ENCODE peak calls at places on chromosomes 1 and 21, in seven cellular contexts. K is HFF-Myc, U is AG10803, D is dorsolateral prefrontal cortex, C is cardiac fibroblast, O is fibroblast of lung, R is OCI-LY7. N is an unnamed sample.

GRCh38 chr1:40338745-40339419 is 21.8 kb upstream of the COL9A2 start:
- DNase-seq in K (peak; percentile 32), U (peak; percentile 63), D (peak; percentile 61), C (peak; percentile 86), O (peak; percentile 77), R (peak; percentile 88), N (no peak)

GRCh38 chr1:13763264-13763663 is 63.3 kb downstream of the PRDM2 start:
- DNase-seq in K (no peak), U (no peak), D (no peak), C (no peak), O (no peak), R (no peak), N (no peak)

GRCh38 chr1:6984996-6985395 is 199.7 kb downstream of the CAMTA1 start:
- DNase-seq in K (no peak), U (no peak), D (peak; percentile 35), C (no peak), O (no peak), R (no peak), N (no peak)

GRCh38 chr1:233916706-233917105 is 12.2 kb downstream of the SLC35F3 start:
- DNase-seq in K (no peak), U (no peak), D (no peak), C (no peak), O (no peak), R (no peak), N (no peak)

GRCh38 chr21:42633858-42634257 is 19.6 kb upstream of the PDE9A start:
- DNase-seq in K (no peak), U (no peak), D (no peak), C (no peak), O (no peak), R (no peak), N (no peak)

GRCh38 chr1:157399984-157400382 is 152.3 kb downstream of the FCRL5 start:
- DNase-seq in K (no peak), U (no peak), D (no peak), C (no peak), O (no peak), R (no peak), N (no peak)

GRCh38 chr1:243234978-243235657 is 20.0 kb downstream of the CEP170 start:
- DNase-seq in K (no peak), U (peak; percentile 61), D (no peak), C (peak; percentile 69), O (peak; percentile 89), R (no peak), N (no peak)

GRCh38 chr1:177659259-177659658 is 310.6 kb downstream of the SEC16B start:
- DNase-seq in K (no peak), U (no peak), D (no peak), C (no peak), O (no peak), R (no peak), N (no peak)

GRCh38 chr1:152440635-152441471 is 26.8 kb upstream of the CRNN start:
- DNase-seq in K (peak; percentile 14), U (peak; percentile 75), D (peak; percentile 30), C (peak; percentile 78), O (peak; percentile 65), R (peak; percentile 79), N (no peak)

GRCh38 chr1:234186037-234186688 is 187.1 kb upstream of the COA6 start:
- DNase-seq in K (no peak), U (peak; percentile 18), D (no peak), C (peak; percentile 4), O (peak; percentile 17), R (no peak), N (no peak)

GRCh38 chr1:66176828-66177227 is 357.1 kb upstream of the SGIP1 start:
- DNase-seq in K (no peak), U (no peak), D (no peak), C (no peak), O (no peak), R (no peak), N (no peak)

GRCh38 chr1:181296180-181296579 is 187.1 kb upstream of the CACNA1E start:
- DNase-seq in K (no peak), U (no peak), D (no peak), C (no peak), O (no peak), R (no peak), N (no peak)

GRCh38 chr1:19469004-19469403 is 16.3 kb downstream of the CAPZB start:
- DNase-seq in K (no peak), U (no peak), D (no peak), C (no peak), O (no peak), R (no peak), N (no peak)

GRCh38 chr1:51679435-51679834 is 62.5 kb downstream of the OSBPL9 start:
- DNase-seq in K (no peak), U (peak; percentile 24), D (no peak), C (peak; percentile 69), O (no peak), R (no peak), N (no peak)

DNA sequence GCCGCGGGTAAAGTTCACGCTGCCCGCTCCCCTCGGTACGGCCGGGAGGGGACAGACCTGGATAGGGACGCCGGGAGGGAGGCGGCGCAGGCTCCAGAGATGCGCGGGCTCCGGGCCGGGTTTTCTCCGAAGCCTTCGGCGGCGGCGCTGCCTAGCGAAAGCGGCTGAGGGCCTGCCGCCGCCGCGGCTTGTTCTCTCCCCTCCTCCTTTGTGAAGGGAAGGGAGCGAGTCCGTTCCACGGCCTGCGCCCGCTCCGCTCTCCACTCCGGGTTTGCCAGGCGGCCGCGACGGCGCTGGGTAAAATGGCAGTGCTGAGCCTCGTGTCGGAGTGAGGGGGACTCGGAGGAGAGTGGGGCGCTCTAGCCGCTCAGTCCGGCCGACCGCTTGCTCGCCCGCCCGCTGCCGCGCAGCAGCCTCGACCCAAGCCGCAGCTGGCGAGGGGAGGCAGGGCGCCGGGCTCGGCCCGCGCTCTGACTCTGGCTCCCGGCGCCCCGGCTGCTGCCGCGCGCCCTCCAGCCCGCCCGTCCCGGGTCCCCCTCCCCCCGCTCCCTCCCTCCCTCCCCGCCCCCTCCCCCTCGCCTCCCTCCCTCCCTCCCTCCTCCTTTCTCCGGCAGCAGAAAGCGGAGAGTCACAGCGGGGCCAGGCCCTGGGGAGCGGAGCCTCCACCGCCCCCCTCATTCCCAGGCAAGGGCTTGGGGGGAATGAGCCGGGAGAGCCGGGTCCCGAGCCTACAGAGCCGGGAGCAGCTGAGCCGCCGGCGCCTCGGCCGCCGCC is at the start of gene ARID1A:
- DNase-seq in K (peak; percentile 88), U (peak; percentile 98), D (peak; percentile 89), C (peak; percentile 98), O (peak; percentile 98), R (peak; percentile 98), N (peak; percentile 90)
- TF ChIP-seq CTCF in K (no peak), U (peak; percentile 0), D (peak; percentile 31), C (no peak), O (no peak), R (no peak), N (peak; percentile 6)

DNA sequence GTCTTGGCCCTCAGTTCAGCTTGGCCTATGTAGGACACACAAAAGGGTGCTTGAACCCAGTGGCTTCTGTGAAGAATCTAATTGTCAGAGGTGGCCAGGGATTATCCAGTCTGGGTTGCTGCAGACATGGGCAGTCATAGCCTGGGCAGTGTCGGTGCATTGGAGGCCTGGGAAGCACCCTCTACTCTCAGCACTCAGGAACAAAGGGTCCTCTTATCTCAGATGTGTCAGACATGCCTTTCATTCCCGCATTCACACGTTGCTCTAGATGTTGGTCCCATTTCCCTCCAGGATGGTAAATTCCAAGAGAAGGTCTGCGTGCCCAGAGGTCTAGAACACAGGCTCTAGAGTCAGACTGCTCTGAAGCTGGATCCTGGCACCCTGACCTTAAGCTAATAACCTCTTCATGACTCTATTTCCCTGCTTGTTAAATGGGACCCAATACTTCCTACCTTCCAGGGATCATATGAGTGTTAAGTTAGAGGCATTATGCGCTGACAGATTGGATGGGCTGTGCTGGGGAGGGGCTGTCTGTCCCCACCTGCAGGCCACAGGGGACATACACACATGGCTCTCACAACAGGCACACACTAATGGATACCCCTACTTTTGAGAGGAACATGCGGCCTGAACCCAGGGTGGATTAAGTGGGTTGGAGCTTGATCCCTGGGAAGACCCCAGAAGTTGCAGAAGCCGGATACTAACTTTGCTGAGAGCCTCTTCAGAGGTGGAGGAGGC is 16.5 kb upstream of the EDN2 start:
- DNase-seq in K (no peak), U (no peak), D (no peak), C (no peak), O (no peak), R (no peak), N (no peak)
- TF ChIP-seq CTCF in K (no peak), U (no peak), D (no peak), C (no peak), O (no peak), R (no peak), N (no peak)

GRCh38 chr1:167059045-167059728 is 31.0 kb downstream of the GPA33 start:
- DNase-seq in K (peak; percentile 39), U (peak; percentile 41), D (peak; percentile 69), C (peak; percentile 72), O (peak; percentile 63), R (peak; percentile 71), N (no peak)

GRCh38 chr1:167059729-167060107 is 30.5 kb downstream of the GPA33 start:
- DNase-seq in K (no peak), U (no peak), D (no peak), C (no peak), O (no peak), R (no peak), N (no peak)

GRCh38 chr1:167057297-167057688 is 32.9 kb downstream of the GPA33 start:
- DNase-seq in K (no peak), U (peak; percentile 19), D (peak; percentile 49), C (peak; percentile 35), O (peak; percentile 20), R (peak; percentile 76), N (no peak)

GRCh38 chr1:167061073-167061464 is 29.1 kb downstream of the GPA33 start:
- DNase-seq in K (no peak), U (no peak), D (no peak), C (no peak), O (no peak), R (no peak), N (no peak)

GRCh38 chr1:167060141-167061072 is 29.8 kb downstream of the GPA33 start:
- DNase-seq in K (no peak), U (no peak), D (no peak), C (no peak), O (no peak), R (peak; percentile 35), N (no peak)
- TF ChIP-seq CTCF in K (peak; percentile 5), U (peak; percentile 40), D (no peak), C (peak; percentile 33), O (peak; percentile 15), R (peak; percentile 60), N (peak; percentile 36)

GRCh38 chr21:26026113-26026512 is 144.5 kb downstream of the APP start:
- DNase-seq in K (no peak), U (no peak), D (no peak), C (no peak), O (no peak), R (no peak), N (no peak)

GRCh38 chr21:26032263-26032662 is 138.3 kb downstream of the APP start:
- DNase-seq in K (no peak), U (no peak), D (no peak), C (peak; percentile 28), O (no peak), R (peak; percentile 3), N (no peak)

GRCh38 chr21:26027696-26028095 is 142.9 kb downstream of the APP start:
- DNase-seq in K (no peak), U (no peak), D (no peak), C (peak; percentile 40), O (peak; percentile 67), R (no peak), N (no peak)

DNA sequence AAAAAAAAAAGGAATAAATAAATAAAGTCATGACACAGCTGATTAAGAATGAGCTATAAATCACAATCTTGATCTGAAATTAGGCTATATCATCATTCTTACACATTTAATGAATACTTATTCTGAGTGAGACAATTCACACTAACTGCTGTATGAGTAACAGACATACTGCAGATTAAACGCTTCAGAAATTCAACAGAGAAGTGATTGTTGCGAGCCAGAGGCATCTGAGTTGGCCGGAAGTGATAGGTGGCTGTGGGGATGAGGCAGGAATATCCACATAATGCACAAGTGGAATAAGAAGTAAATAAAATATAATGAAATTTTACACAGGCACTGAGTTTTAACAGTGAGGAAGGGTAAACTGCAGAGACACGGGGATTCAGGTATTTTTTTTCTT is 142.4 kb downstream of the APP start:
- DNase-seq in K (no peak), U (no peak), D (no peak), C (peak; percentile 17), O (no peak), R (no peak), N (no peak)
- TF ChIP-seq CTCF in K (no peak), U (no peak), D (no peak), C (no peak), O (no peak), R (no peak), N (no peak)

N was measured in AG09309.